ENCODE peak calls at places on chromosome 2, in eight cellular contexts. I, C, H, M, Q, K, X and F are unnamed samples.
A peak's percentile ranks its signal among the peaks of the same experiment; 100 is the strongest.

GRCh38 chr2:98518106-98518505 is 73.4 kb downstream of the INPP4A start:
- DNase-seq in I (peak; percentile 60), C (peak; percentile 45), H (no peak), M (peak; percentile 65), Q (peak; percentile 43), K (no peak), X (no peak), F (peak; percentile 16)

GRCh38 chr2:25586726-25587144 is 86.6 kb downstream of the DTNB start:
- DNase-seq in I (no peak), C (no peak), H (peak; percentile 47), M (no peak), Q (no peak), K (no peak), X (peak; percentile 18), F (no peak)

GRCh38 chr2:74845217-74845751 is 11.4 kb downstream of the HK2 start:
- DNase-seq in I (peak; percentile 74), C (peak; percentile 85), H (peak; percentile 94), M (peak; percentile 69), Q (peak; percentile 98), K (peak; percentile 93), X (peak; percentile 90), F (no peak)

GRCh38 chr2:220079595-220079994 is 452.2 kb downstream of the SLC4A3 start:
- DNase-seq in I (no peak), C (no peak), H (no peak), M (no peak), Q (no peak), K (no peak), X (no peak), F (no peak)

GRCh38 chr2:242098445-242099128 is 229.1 kb downstream of the RTP5 start:
- DNase-seq in I (no peak), C (no peak), H (peak; percentile 53), M (no peak), Q (no peak), K (no peak), X (no peak), F (no peak)

GRCh38 chr2:240106765-240107164 is 29.3 kb downstream of the COPS9 start:
- DNase-seq in I (no peak), C (no peak), H (no peak), M (no peak), Q (no peak), K (no peak), X (no peak), F (no peak)

GRCh38 chr2:211611061-211611518 is 927.5 kb downstream of the ERBB4 start:
- DNase-seq in I (no peak), C (no peak), H (no peak), M (no peak), Q (no peak), K (no peak), X (no peak), F (no peak)

GRCh38 chr2:185757356-185757755 is 18.8 kb downstream of the FSIP2 start:
- DNase-seq in I (no peak), C (no peak), H (peak; percentile 1), M (no peak), Q (peak; percentile 92), K (no peak), X (peak; percentile 32), F (no peak)

GRCh38 chr2:131035112-131035825 is 58.0 kb downstream of the FAM168B start:
- DNase-seq in I (peak; percentile 26), C (peak; percentile 12), H (no peak), M (peak; percentile 74), Q (no peak), K (no peak), X (no peak), F (no peak)

GRCh38 chr2:220034356-220035121 is 407.1 kb downstream of the SLC4A3 start:
- DNase-seq in I (no peak), C (peak; percentile 73), H (peak; percentile 72), M (no peak), Q (peak; percentile 58), K (no peak), X (peak; percentile 73), F (no peak)

GRCh38 chr2:159617651-159618050 is 1.3 kb upstream of the BAZ2B start:
- DNase-seq in I (no peak), C (peak; percentile 61), H (peak; percentile 31), M (no peak), Q (peak; percentile 17), K (no peak), X (peak; percentile 39), F (no peak)

GRCh38 chr2:229849073-229849472 is 72.7 kb downstream of the TRIP12 start:
- DNase-seq in I (peak; percentile 41), C (no peak), H (no peak), M (no peak), Q (no peak), K (no peak), X (no peak), F (peak; percentile 35)
- H3K27ac ChIP-seq in I (no peak overlapping the region), C (no peak overlapping the region), H (no peak overlapping the region), M (no peak overlapping the region), Q (no peak overlapping the region), K (no peak overlapping the region), X (no peak overlapping the region), F (peak overlapping the region; percentile 31)

GRCh38 chr2:176088048-176088936 is 4.2 kb upstream of the HOXD13 start:
- DNase-seq in I (peak; percentile 89), C (peak; percentile 48), H (peak; percentile 23), M (peak; percentile 92), Q (peak; percentile 61), K (peak; percentile 89), X (no peak), F (no peak)
- H3K27me3 ChIP-seq in I (peaks cover 81% of the 10 kb centered on the region), C (peaks cover 100% of the 10 kb centered on the region), H (peaks cover 88% of the 10 kb centered on the region), M (peaks cover 97% of the 10 kb centered on the region), Q (peaks cover 60% of the 10 kb centered on the region), K (no peaks in the 10 kb centered on the region), X (peaks cover 94% of the 10 kb centered on the region), F (peaks cover 64% of the 10 kb centered on the region)

GRCh38 chr2:109533823-109534222 is 79.9 kb downstream of the SEPTIN10 start:
- DNase-seq in I (no peak), C (no peak), H (no peak), M (peak; percentile 34), Q (no peak), K (no peak), X (no peak), F (no peak)
- H3K27ac ChIP-seq in I (no peak overlapping the region), C (no peak overlapping the region), H (no peak overlapping the region), M (no peak overlapping the region), Q (no peak overlapping the region), K (no peak overlapping the region), X (no peak overlapping the region), F (no peak overlapping the region)

DNA sequence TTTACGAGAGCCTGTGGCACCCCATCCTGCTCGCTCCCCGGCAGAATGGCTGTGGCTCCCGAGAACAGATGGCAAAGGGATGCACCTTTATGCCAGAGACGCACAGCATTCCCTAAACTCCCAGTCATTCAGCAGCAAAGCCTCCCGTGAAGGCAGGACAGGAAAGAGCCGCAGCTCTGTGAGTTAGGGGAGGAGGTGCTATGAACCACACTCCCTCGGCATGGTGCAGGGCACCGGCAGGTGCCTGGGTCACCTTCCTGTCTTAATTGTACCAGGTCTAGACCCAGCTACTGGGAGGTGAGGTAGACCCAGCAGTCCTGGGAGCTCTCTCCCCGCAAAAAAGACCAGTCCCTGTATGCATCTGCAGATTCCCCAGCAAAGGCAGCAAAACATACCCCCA is 149.8 kb downstream of the TWIST2 start:
- DNase-seq in I (no peak), C (no peak), H (no peak), M (peak; percentile 37), Q (no peak), K (no peak), X (no peak), F (no peak)
- H3K27me3 ChIP-seq in I (no peaks in the 10 kb centered on the region), C (no peaks in the 10 kb centered on the region), H (peaks cover 12% of the 10 kb centered on the region), M (no peaks in the 10 kb centered on the region), Q (no peaks in the 10 kb centered on the region), K (no peaks in the 10 kb centered on the region), X (peaks cover 3% of the 10 kb centered on the region), F (no peaks in the 10 kb centered on the region)

GRCh38 chr2:12034303-12034861 is 287.9 kb downstream of the LPIN1 start:
- DNase-seq in I (no peak), C (no peak), H (no peak), M (no peak), Q (no peak), K (no peak), X (no peak), F (no peak)
- H3K27ac ChIP-seq in I (no peak overlapping the region), C (no peak overlapping the region), H (no peak overlapping the region), M (no peak overlapping the region), Q (no peak overlapping the region), K (no peak overlapping the region), X (no peak overlapping the region), F (no peak overlapping the region)